ENCODE peak calls at places on chromosomes 2 and 18, in nine cellular contexts. J is NCI-H1092 treated with DMSO at 0.1 percent for 48 hours; Z is A172; E is H9; S is stimulated activated CD4-positive, alpha-beta T cell treated with anti-CD3 and anti-CD28 coated beads, Interleukin-2, amount 100 ng/mL, for 4 hours; A is amniotic epithelial cell; B is fibroblast of pulmonary artery; N is islet precursor cell; X is occipital lobe. U is an unnamed sample.

GRCh38 chr2:136363921-136364320 is 246.0 kb upstream of the CXCR4 start:
- DNase-seq in J (peak; percentile 66), Z (no peak), E (no peak), S (no peak), A (no peak), B (peak; percentile 6), N (no peak), X (no peak), U (no peak)

GRCh38 chr18:46632401-46633089 is 24.5 kb downstream of the LOXHD1 start:
- DNase-seq in J (no peak), Z (peak; percentile 24), E (no peak), S (no peak), A (peak; percentile 16), B (peak; percentile 32), N (no peak), X (peak; percentile 65), U (no peak)

GRCh38 chr2:344811-345210 is 56.9 kb upstream of the ALKAL2 start:
- DNase-seq in J (no peak), Z (no peak), E (no peak), S (no peak), A (no peak), B (no peak), N (no peak), X (no peak), U (no peak)

GRCh38 chr2:136495636-136496035 is 269.7 kb upstream of the THSD7B start:
- DNase-seq in J (no peak), Z (no peak), E (no peak), S (no peak), A (no peak), B (no peak), N (no peak), X (no peak), U (no peak)

GRCh38 chr2:120958623-120959366 is 223.1 kb downstream of the GLI2 start:
- DNase-seq in J (no peak), Z (no peak), E (peak; percentile 83), S (no peak), A (no peak), B (no peak), N (peak; percentile 75), X (no peak), U (no peak)

GRCh38 chr2:129277611-129278010 is 701.9 kb upstream of the RAB6C start:
- DNase-seq in J (no peak), Z (no peak), E (no peak), S (no peak), A (no peak), B (no peak), N (no peak), X (no peak), U (no peak)

GRCh38 chr2:28286678-28287077 is 106.0 kb upstream of the FOSL2 start:
- DNase-seq in J (no peak), Z (no peak), E (no peak), S (no peak), A (peak; percentile 36), B (no peak), N (no peak), X (no peak), U (no peak)

GRCh38 chr2:106316937-106317336 is 122.8 kb upstream of the UXS1 start:
- DNase-seq in J (peak; percentile 26), Z (no peak), E (no peak), S (no peak), A (no peak), B (no peak), N (no peak), X (no peak), U (no peak)

GRCh38 chr2:157857881-157858280 is 18.2 kb downstream of the ACVR1 start:
- DNase-seq in J (no peak), Z (peak; percentile 60), E (no peak), S (no peak), A (no peak), B (no peak), N (no peak), X (no peak), U (no peak)

GRCh38 chr18:75090336-75090735 is 118.6 kb downstream of the PTGR3 start:
- DNase-seq in J (no peak), Z (no peak), E (no peak), S (no peak), A (no peak), B (no peak), N (peak; percentile 46), X (no peak), U (no peak)

GRCh38 chr2:123500988-123501387 is 524.1 kb upstream of the CNTNAP5 start:
- DNase-seq in J (no peak), Z (no peak), E (no peak), S (no peak), A (no peak), B (no peak), N (no peak), X (no peak), U (no peak)

GRCh38 chr2:43851026-43851980 is 12.5 kb downstream of the ABCG8 start:
- DNase-seq in J (no peak), Z (no peak), E (no peak), S (no peak), A (no peak), B (no peak), N (no peak), X (no peak), U (no peak)

GRCh38 chr18:51030537-51031258 is 685 bp downstream of the SMAD4 start:
- DNase-seq in J (peak; percentile 71), Z (peak; percentile 13), E (peak; percentile 50), S (peak; percentile 50), A (peak; percentile 36), B (peak; percentile 45), N (peak; percentile 79), X (peak; percentile 38), U (no peak)

GRCh38 chr18:68992719-68993482 is 195.0 kb downstream of the CCDC102B start:
- DNase-seq in J (no peak), Z (no peak), E (no peak), S (no peak), A (no peak), B (no peak), N (no peak), X (no peak), U (no peak)

GRCh38 chr18:13982136-13982535 is 66.8 kb upstream of the MC2R start:
- DNase-seq in J (no peak), Z (no peak), E (peak; percentile 82), S (no peak), A (no peak), B (no peak), N (peak; percentile 81), X (no peak), U (no peak)

GRCh38 chr2:121297217-121297830 is 12.3 kb upstream of the TFCP2L1 start:
- DNase-seq in J (peak; percentile 50), Z (peak; percentile 31), E (peak; percentile 71), S (no peak), A (peak; percentile 14), B (peak; percentile 30), N (peak; percentile 79), X (no peak), U (no peak)

GRCh38 chr2:36376319-36376765 is 20.8 kb downstream of the CRIM1 start:
- DNase-seq in J (peak; percentile 23), Z (no peak), E (no peak), S (no peak), A (no peak), B (peak; percentile 58), N (no peak), X (peak; percentile 25), U (no peak)

GRCh38 chr18:63974991-63975390 is 5.1 kb downstream of the SERPINB8 start:
- DNase-seq in J (peak; percentile 9), Z (no peak), E (no peak), S (no peak), A (peak; percentile 64), B (peak; percentile 61), N (no peak), X (no peak), U (no peak)

GRCh38 chr2:237432484-237433092 is 18.6 kb upstream of the COL6A3 start:
- DNase-seq in J (no peak), Z (peak; percentile 99), E (peak; percentile 56), S (peak; percentile 85), A (peak; percentile 80), B (peak; percentile 85), N (peak; percentile 98), X (no peak), U (no peak)

GRCh38 chr2:77232909-77233308 is 289.3 kb downstream of the LRRTM4 start:
- DNase-seq in J (no peak), Z (peak; percentile 25), E (no peak), S (no peak), A (peak; percentile 59), B (no peak), N (no peak), X (no peak), U (no peak)

GRCh38 chr2:108449410-108450200 is 599 bp downstream of the GCC2 start:
- DNase-seq in J (peak; percentile 51), Z (peak; percentile 52), E (no peak), S (peak; percentile 15), A (peak; percentile 25), B (peak; percentile 45), N (no peak), X (peak; percentile 54), U (no peak)

GRCh38 chr2:55047677-55048299 is 2.5 kb downstream of the RTN4 start:
- DNase-seq in J (no peak), Z (peak; percentile 37), E (no peak), S (no peak), A (peak; percentile 82), B (peak; percentile 67), N (no peak), X (no peak), U (no peak)

GRCh38 chr2:85770786-85771409 is 17.1 kb downstream of the ATOH8 start:
- DNase-seq in J (no peak), Z (no peak), E (no peak), S (no peak), A (no peak), B (no peak), N (no peak), X (no peak), U (no peak)

U was measured in GM04503.